ENCODE peak calls at places on chromosome 22, in seven cellular contexts. V, W, H, K, M, Q and P are unnamed samples.

GRCh38 chr22:24391836-24392217 is 35.6 kb upstream of the ADORA2A start:
- DNase-seq in Q (no peak), V (no peak), W (no peak), H (no peak), K (no peak), M (no peak), P (no peak)

GRCh38 chr22:43707650-43708049 is 104.5 kb downstream of the EFCAB6 start:
- DNase-seq in V (no peak), Q (no peak), W (no peak), M (no peak), K (no peak), H (no peak), P (no peak)

GRCh38 chr22:33886696-33887095 is 33.6 kb downstream of the LARGE1 start:
- DNase-seq in H (no peak), M (no peak), W (no peak), K (no peak), V (no peak), Q (no peak), P (no peak)

GRCh38 chr22:49205401-49205800 is 622.3 kb downstream of the BRD1 start:
- DNase-seq in Q (peak; percentile 50), W (no peak), H (peak; percentile 2), M (no peak), K (no peak), V (peak; percentile 17), P (peak; percentile 68)

GRCh38 chr22:31537019-31537535 is 40.7 kb downstream of the SFI1 start:
- DNase-seq in M (no peak), K (no peak), W (no peak), V (no peak), H (no peak), Q (peak; percentile 1), P (peak; percentile 7)

GRCh38 chr22:46547883-46548244 is 10.4 kb upstream of the CELSR1 start:
- DNase-seq in V (no peak), K (peak; percentile 42), Q (peak; percentile 93), M (peak; percentile 76), H (peak; percentile 51), W (no peak), P (peak; percentile 94)

GRCh38 chr22:25100972-25101371 is 98.7 kb upstream of the CRYBB3 start:
- DNase-seq in M (no peak), V (no peak), Q (no peak), W (no peak), K (no peak), H (no peak), P (no peak)

GRCh38 chr22:48546653-48547424 is 1280.8 kb downstream of the BRD1 start:
- DNase-seq in V (no peak), Q (no peak), W (no peak), H (no peak), M (no peak), K (no peak), P (no peak)

GRCh38 chr22:24953294-24954113 is 988 bp downstream of the KIAA1671 start:
- DNase-seq in Q (peak; percentile 69), H (peak; percentile 27), W (no peak), K (peak; percentile 59), V (peak; percentile 64), M (peak; percentile 32), P (no peak)

GRCh38 chr22:42691440-42691839 is 29.2 kb downstream of the A4GALT start:
- DNase-seq in H (no peak), M (no peak), V (no peak), W (no peak), Q (no peak), K (no peak), P (no peak)

GRCh38 chr22:42680648-42681047 is 31.5 kb upstream of the CYB5R3 start:
- DNase-seq in W (peak; percentile 64), M (peak; percentile 40), H (peak; percentile 67), V (no peak), K (no peak), Q (no peak), P (no peak)

GRCh38 chr22:23762866-23763578 is at the start of gene C22orf15:
- DNase-seq in M (no peak), K (no peak), V (no peak), W (no peak), H (no peak), Q (no peak), P (no peak)

GRCh38 chr22:27948569-27948968 is 29.5 kb upstream of the PITPNB start:
- DNase-seq in K (no peak), M (no peak), H (no peak), Q (no peak), V (no peak), W (no peak), P (no peak)
- H3K4me3 ChIP-seq in K (no peak overlapping the region), M (no peak overlapping the region), H (no peak overlapping the region), Q (no peak overlapping the region), V (no peak overlapping the region), W (no peak overlapping the region), P (no peak overlapping the region)

GRCh38 chr22:29609139-29609538 is 5.7 kb downstream of the NF2 start:
- DNase-seq in K (no peak), W (peak; percentile 16), Q (no peak), H (no peak), M (no peak), V (no peak), P (no peak)
- TF ChIP-seq CTCF in K (peak; percentile 23), W (peak; percentile 18), Q (no peak), H (no peak), M (no peak), V (no peak), P (no peak)

DNA sequence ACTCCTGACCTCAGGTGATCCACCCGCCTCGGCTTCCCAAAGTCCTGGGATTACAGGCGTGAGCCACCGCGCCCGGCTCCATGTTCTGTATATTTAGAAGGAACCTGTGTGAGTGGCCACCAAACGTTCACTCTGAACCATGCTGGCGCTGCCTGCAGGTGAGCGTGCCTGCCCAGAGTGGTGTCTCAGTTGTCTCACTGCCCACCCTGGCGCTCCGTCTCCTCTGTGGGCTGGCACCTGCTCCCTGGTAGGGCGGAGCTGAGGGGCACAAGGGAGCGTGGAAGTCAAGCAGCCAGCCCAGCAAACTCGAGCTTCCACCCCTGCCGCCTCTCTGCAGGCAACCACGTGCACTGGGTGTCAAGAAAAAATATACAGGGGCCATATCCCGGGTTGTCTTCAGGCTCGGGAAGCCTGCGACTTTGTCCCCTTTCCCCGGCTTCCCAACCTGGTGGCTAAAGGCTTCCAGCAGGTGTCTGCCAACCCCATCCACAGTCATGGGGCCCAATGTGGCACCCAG is 16.7 kb downstream of the TXN2 start:
- DNase-seq in K (peak; percentile 23), V (no peak), H (no peak), W (no peak), Q (peak; percentile 72), M (peak; percentile 36), P (no peak)
- TF ChIP-seq POLR2A in K (no peak), V (no peak), H (no peak), W (no peak), Q (no peak), M (no peak), P (no peak)

GRCh38 chr22:20857247-20857643 is 1.4 kb downstream of the PI4KA start:
- DNase-seq in Q (no peak), W (no peak), M (no peak), H (no peak), V (no peak), K (no peak), P (no peak)
- H3K4me3 ChIP-seq in Q (peak overlapping the region; percentile 97), W (peak overlapping the region; percentile 78), M (no peak overlapping the region), H (peak overlapping the region; percentile 71), V (peak overlapping the region; percentile 71), K (no peak overlapping the region), P (no peak overlapping the region)

DNA sequence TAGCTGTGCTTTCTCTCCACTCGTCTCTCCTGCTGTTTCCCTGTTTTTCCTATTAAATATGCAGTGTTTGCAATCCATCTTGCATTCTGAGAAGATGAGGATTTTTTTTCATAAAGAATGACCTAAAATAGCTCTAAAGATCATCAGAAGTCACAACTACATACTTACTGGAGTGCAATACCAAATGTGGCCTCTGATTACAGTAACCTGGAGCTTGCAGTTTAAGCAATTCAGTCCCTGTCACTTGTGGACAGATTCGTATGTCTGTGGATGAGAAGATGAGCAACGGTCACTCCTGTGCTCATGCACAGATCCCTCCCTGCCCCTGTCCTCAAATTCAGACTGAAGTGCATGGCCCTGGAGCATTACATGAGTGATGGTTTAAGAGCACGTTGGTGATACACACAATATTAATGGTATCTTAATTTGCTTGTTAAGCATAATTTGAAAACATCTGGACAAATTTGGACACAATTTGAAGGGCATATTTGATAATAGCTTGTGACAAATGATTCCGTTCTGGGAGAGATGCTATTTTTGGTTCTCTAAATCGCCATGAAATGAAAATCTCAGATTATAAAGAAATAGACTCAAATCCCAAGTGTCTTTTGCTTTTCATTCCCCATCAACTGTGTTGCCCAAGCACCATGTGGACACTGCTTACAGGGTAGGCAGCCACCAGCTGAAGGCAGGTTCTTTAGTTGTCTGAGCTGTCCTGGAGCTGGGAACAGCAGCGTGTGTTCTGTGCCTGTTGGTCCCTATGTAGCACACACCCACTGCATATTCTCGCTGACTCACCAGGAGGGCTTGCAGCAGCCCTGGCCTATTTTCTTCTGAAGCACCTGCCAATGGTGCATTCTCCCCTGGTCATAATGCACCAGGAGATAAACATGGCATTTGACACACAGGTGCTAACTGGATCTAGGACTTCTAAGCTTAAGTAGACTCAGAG is 32.6 kb upstream of the PRAME start:
- DNase-seq in W (no peak), H (no peak), K (no peak), V (no peak), Q (no peak), M (no peak), P (peak; percentile 68)
- TF ChIP-seq CTCF in W (no peak), H (no peak), K (no peak), V (no peak), Q (no peak), M (no peak), P (no peak)